ENCODE peak calls at places on chromosomes 4 and X, in five cellular contexts. N is NCI-H1092 treated with DMSO at 0.1 percent for 48 hours; C is skeletal muscle cell; E is naive thymus-derived CD8-positive, alpha-beta T cell; W is CD8-positive, alpha-beta memory T cell. T is an unnamed sample.

GRCh38 chr4:147543039-147543438 is 62.1 kb downstream of the EDNRA start:
- DNase-seq in N (no peak), C (no peak), E (no peak), W (no peak), T (no peak)

GRCh38 chrX:38006283-38006682 is at the start of gene SYTL5:
- DNase-seq in N (no peak), C (no peak), E (no peak), W (no peak), T (no peak)

GRCh38 chrX:129622757-129623301 is 31.9 kb downstream of the APLN start:
- DNase-seq in N (no peak), C (peak), E (no peak), W (no peak), T (peak)

GRCh38 chrX:44344194-44344593 is 722 bp upstream of the EFHC2 start:
- DNase-seq in N (no peak), C (no peak), E (peak), W (peak), T (no peak)

GRCh38 chrX:141641138-141641537 is 51.6 kb downstream of the SPANXA2 start:
- DNase-seq in N (no peak), C (no peak), E (no peak), W (no peak), T (no peak)

GRCh38 chrX:141467442-141467841 is 117.1 kb downstream of the SPANXA1 start:
- DNase-seq in N (no peak), C (no peak), E (no peak), W (no peak), T (no peak)

GRCh38 chr4:98510757-98511517 is 147.5 kb downstream of the TSPAN5 start:
- DNase-seq in N (no peak), C (peak), E (no peak), W (no peak), T (peak)

GRCh38 chr4:40587826-40588225 is 41.8 kb downstream of the RBM47 start:
- DNase-seq in N (no peak), C (peak), E (no peak), W (no peak), T (no peak)

GRCh38 chr4:22607382-22607781 is 85.4 kb upstream of the GBA3 start:
- DNase-seq in N (peak), C (peak), E (peak), W (peak), T (peak)

GRCh38 chr4:81136161-81136910 is 78.7 kb downstream of the PRKG2 start:
- DNase-seq in N (no peak), C (peak), E (no peak), W (no peak), T (no peak)

GRCh38 chr4:11424000-11424399 is 4.7 kb downstream of the HS3ST1 start:
- DNase-seq in N (peak), C (no peak), E (no peak), W (no peak), T (no peak)

GRCh38 chrX:139787601-139788000 is 79.6 kb upstream of the MCF2 start:
- DNase-seq in N (no peak), C (no peak), E (no peak), W (no peak), T (no peak)

GRCh38 chr4:152581536-152582160 is 45.8 kb upstream of the FBXW7 start:
- DNase-seq in N (peak), C (no peak), E (no peak), W (no peak), T (no peak)

GRCh38 chr4:185182196-185182595 is 21.6 kb downstream of the CFAP97 start:
- DNase-seq in N (no peak), C (no peak), E (no peak), W (no peak), T (no peak)

GRCh38 chr4:139959398-139959797 is 194.6 kb downstream of the MAML3 start:
- DNase-seq in N (no peak), C (no peak), E (no peak), W (no peak), T (no peak)

GRCh38 chrX:104343408-104344129 is 88.8 kb upstream of the ESX1 start:
- DNase-seq in N (peak), C (no peak), E (no peak), W (peak), T (no peak)

GRCh38 chr4:136036744-136037143 is 1495.5 kb downstream of the PCDH18 start:
- DNase-seq in N (no peak), C (peak), E (no peak), W (no peak), T (peak)

GRCh38 chrX:139776614-139777013 is 68.6 kb upstream of the MCF2 start:
- DNase-seq in N (no peak), C (no peak), E (no peak), W (no peak), T (no peak)

GRCh38 chr4:7160951-7161440 is 31.3 kb upstream of the SORCS2 start:
- DNase-seq in N (no peak), C (no peak), E (no peak), W (no peak), T (no peak)